ENCODE peak calls at places on chromosomes 7 and 10, in ten cellular contexts. N is epithelial cell of esophagus, Y is ovary, K is renal cortical epithelial cell, W is A549, T is retina, B is EL, Q is COLO829, U is SIG-M5, P is ascending aorta. D is an unnamed sample.

GRCh38 chr10:92886334-92886961 is 38.1 kb downstream of the EXOC6 start:
- DNase-seq in U (no peak), B (no peak), Q (no peak), T (no peak), W (peak; percentile 48), Y (no peak), N (peak; percentile 47), P (no peak), K (peak; percentile 64), D (no peak)

GRCh38 chr7:154965014-154965413 is 37.9 kb downstream of the PAXIP1 start:
- DNase-seq in W (no peak), T (no peak), K (no peak), N (no peak), Y (no peak), B (no peak), P (no peak), U (no peak), Q (no peak), D (no peak)

GRCh38 chr7:150362989-150363769 is 5.4 kb upstream of the REPIN1 start:
- DNase-seq in B (no peak), T (no peak), K (no peak), P (no peak), Y (no peak), W (no peak), Q (no peak), U (no peak), N (no peak), D (no peak)

GRCh38 chr7:27462575-27463270 is 200.0 kb downstream of the HIBADH start:
- DNase-seq in K (no peak), U (no peak), P (no peak), Y (no peak), N (no peak), W (no peak), B (peak; percentile 58), T (no peak), Q (no peak), D (no peak)

GRCh38 chr10:120186506-120186905 is 270.5 kb upstream of the PLPP4 start:
- DNase-seq in K (no peak), N (no peak), U (no peak), W (no peak), T (no peak), Y (no peak), P (no peak), Q (no peak), B (no peak), D (no peak)

GRCh38 chr10:55550241-55550640 is 749.2 kb upstream of the PCDH15 start:
- DNase-seq in N (peak; percentile 54), Y (no peak), W (no peak), P (no peak), Q (peak; percentile 28), K (peak; percentile 7), T (no peak), U (no peak), B (no peak), D (no peak)

GRCh38 chr10:79340646-79341244 is 6.5 kb upstream of the PPIF start:
- DNase-seq in T (no peak), N (no peak), P (no peak), K (no peak), Q (no peak), W (no peak), U (no peak), Y (no peak), B (no peak), D (no peak)

GRCh38 chr10:27285093-27285492 is 44.5 kb upstream of the ACBD5 start:
- DNase-seq in K (peak; percentile 19), N (peak; percentile 24), B (peak; percentile 3), U (no peak), T (no peak), Q (no peak), Y (no peak), P (no peak), W (peak; percentile 44), D (no peak)

GRCh38 chr7:148624735-148625134 is 34.2 kb downstream of the C7orf33 start:
- DNase-seq in N (no peak), T (peak; percentile 26), Q (no peak), W (no peak), P (no peak), U (no peak), B (no peak), K (no peak), Y (no peak), D (no peak)

GRCh38 chr10:24857001-24857695 is 95.3 kb downstream of the PRTFDC1 start:
- DNase-seq in K (no peak), T (peak; percentile 78), U (no peak), Y (no peak), N (no peak), B (no peak), Q (no peak), P (no peak), W (no peak), D (no peak)

GRCh38 chr7:1922870-1923236 is 252.8 kb downstream of the ELFN1 start:
- DNase-seq in Y (no peak), Q (no peak), B (no peak), K (no peak), T (no peak), N (no peak), W (no peak), U (no peak), P (no peak), D (no peak)

GRCh38 chr10:99372546-99373271 is 43.6 kb downstream of the CNNM1 start:
- DNase-seq in T (no peak), Y (no peak), Q (no peak), P (no peak), B (peak; percentile 76), N (peak; percentile 29), K (peak; percentile 75), W (no peak), U (no peak), D (no peak)

GRCh38 chr10:45454859-45455258 is 80.8 kb downstream of the ALOX5 start:
- DNase-seq in P (no peak), Y (no peak), U (no peak), B (no peak), N (no peak), T (no peak), Q (no peak), W (no peak), K (no peak), D (no peak)

GRCh38 chr10:29646238-29646902 is 11.6 kb upstream of the SVIL start:
- DNase-seq in N (peak; percentile 85), B (peak; percentile 45), P (no peak), T (peak; percentile 53), K (peak; percentile 21), W (no peak), Y (no peak), U (no peak), Q (peak; percentile 85), D (no peak)

GRCh38 chr7:155461631-155462030 is 3.7 kb downstream of the EN2 start:
- DNase-seq in P (no peak), Q (no peak), W (no peak), B (no peak), T (no peak), U (no peak), Y (no peak), N (no peak), K (no peak), D (no peak)

D was measured in mucosa of descending colon.